ENCODE peak calls at places on chromosomes 7 and 10, in five cellular contexts. Q is prostate gland, D is sigmoid colon, R is breast epithelium, U is GM23338. F is an unnamed sample.

GRCh38 chr7:98922392-98923107 is 44.2 kb downstream of the TRRAP start:
- DNase-seq in D (no peak), U (no peak), R (peak; percentile 19), Q (peak; percentile 64), F (no peak)

GRCh38 chr10:114995468-114995867 is 57.5 kb downstream of the TRUB1 start:
- DNase-seq in R (no peak), D (no peak), U (no peak), Q (no peak), F (no peak)

GRCh38 chr10:122421054-122421625 is 33.3 kb upstream of the ARMS2 start:
- DNase-seq in R (no peak), U (no peak), Q (no peak), D (no peak), F (no peak)

GRCh38 chr10:93415693-93416092 is 66.4 kb downstream of the MYOF start:
- DNase-seq in D (no peak), Q (no peak), R (no peak), U (no peak), F (no peak)

GRCh38 chr7:9488555-9488954 is 1055.1 kb downstream of the NXPH1 start:
- DNase-seq in R (no peak), D (no peak), U (no peak), Q (no peak), F (no peak)

GRCh38 chr10:43254199-43254730 is 12.6 kb downstream of the RASGEF1A start:
- DNase-seq in Q (no peak), D (peak; percentile 64), U (no peak), R (peak; percentile 16), F (no peak)

GRCh38 chr7:143183024-143183423 is at the start of gene TAS2R39:
- DNase-seq in R (no peak), D (no peak), U (no peak), Q (no peak), F (no peak)

GRCh38 chr10:93034426-93034825 is 26.2 kb upstream of the CYP26C1 start:
- DNase-seq in U (no peak), D (no peak), R (no peak), Q (no peak), F (no peak)

GRCh38 chr10:61662794-61663259 is at the start of gene CABCOCO1:
- DNase-seq in R (no peak), U (peak; percentile 86), D (peak; percentile 83), Q (peak; percentile 67), F (peak; percentile 69)

GRCh38 chr7:1704326-1705241 is 34.5 kb downstream of the ELFN1 start:
- DNase-seq in D (peak; percentile 46), R (no peak), U (no peak), Q (no peak), F (no peak)

GRCh38 chr7:76318488-76319353 is 16.2 kb downstream of the HSPB1 start:
- DNase-seq in R (peak; percentile 59), Q (peak; percentile 48), U (peak; percentile 85), D (peak; percentile 91), F (peak; percentile 86)

GRCh38 chr7:151860771-151861170 is 16.1 kb downstream of the PRKAG2 start:
- DNase-seq in Q (no peak), U (no peak), R (no peak), D (no peak), F (no peak)

GRCh38 chr7:153036396-153037063 is 277.0 kb downstream of the ACTR3B start:
- DNase-seq in U (no peak), R (no peak), Q (no peak), D (no peak), F (no peak)

GRCh38 chr10:129741280-129741977 is 222.6 kb downstream of the EBF3 start:
- DNase-seq in D (peak; percentile 54), Q (no peak), U (no peak), R (no peak), F (no peak)

GRCh38 chr7:102933763-102934162 is 21.0 kb downstream of the LRRC17 start:
- DNase-seq in D (peak; percentile 88), U (peak; percentile 82), Q (peak; percentile 19), R (peak; percentile 27), F (peak; percentile 27)

GRCh38 chr10:59382831-59383295 is 20.5 kb upstream of the FAM13C start:
- DNase-seq in D (no peak), R (no peak), Q (no peak), U (no peak), F (no peak)

GRCh38 chr10:66326876-66327275 is 599.0 kb upstream of the LRRTM3 start:
- DNase-seq in R (no peak), Q (no peak), U (no peak), D (no peak), F (no peak)

GRCh38 chr7:112112822-112113255 is 93.4 kb downstream of the DOCK4 start:
- DNase-seq in U (no peak), D (no peak), R (peak; percentile 48), Q (no peak), F (no peak)

GRCh38 chr7:123627859-123628258 is 26.2 kb downstream of the ASB15 start:
- DNase-seq in Q (no peak), U (no peak), R (no peak), D (no peak), F (no peak)

GRCh38 chr10:71708301-71708703 is 11.3 kb downstream of the C10orf105 start:
- DNase-seq in U (peak; percentile 82), Q (peak; percentile 21), R (no peak), D (no peak), F (peak; percentile 62)

GRCh38 chr7:117995850-117996650 is 122.8 kb upstream of the CTTNBP2 start:
- DNase-seq in D (no peak), U (no peak), R (no peak), Q (no peak), F (no peak)

GRCh38 chr10:102484021-102484420 is 18.5 kb downstream of the ACTR1A start:
- DNase-seq in U (no peak), D (no peak), R (no peak), Q (no peak), F (no peak)

GRCh38 chr7:80729586-80730320 is 91.3 kb downstream of the CD36 start:
- DNase-seq in D (no peak), U (no peak), Q (no peak), R (no peak), F (no peak)

GRCh38 chr7:2926120-2926897 is 82.2 kb upstream of the GNA12 start:
- DNase-seq in R (no peak), D (peak; percentile 44), Q (no peak), U (no peak), F (no peak)

GRCh38 chr7:102393467-102393866 is 2.7 kb upstream of the PRKRIP1 start:
- DNase-seq in D (no peak), R (no peak), U (no peak), Q (no peak), F (no peak)

GRCh38 chr10:58028597-58029366 is 238.9 kb downstream of the IPMK start:
- DNase-seq in R (no peak), D (no peak), Q (no peak), U (no peak), F (no peak)

DNA sequence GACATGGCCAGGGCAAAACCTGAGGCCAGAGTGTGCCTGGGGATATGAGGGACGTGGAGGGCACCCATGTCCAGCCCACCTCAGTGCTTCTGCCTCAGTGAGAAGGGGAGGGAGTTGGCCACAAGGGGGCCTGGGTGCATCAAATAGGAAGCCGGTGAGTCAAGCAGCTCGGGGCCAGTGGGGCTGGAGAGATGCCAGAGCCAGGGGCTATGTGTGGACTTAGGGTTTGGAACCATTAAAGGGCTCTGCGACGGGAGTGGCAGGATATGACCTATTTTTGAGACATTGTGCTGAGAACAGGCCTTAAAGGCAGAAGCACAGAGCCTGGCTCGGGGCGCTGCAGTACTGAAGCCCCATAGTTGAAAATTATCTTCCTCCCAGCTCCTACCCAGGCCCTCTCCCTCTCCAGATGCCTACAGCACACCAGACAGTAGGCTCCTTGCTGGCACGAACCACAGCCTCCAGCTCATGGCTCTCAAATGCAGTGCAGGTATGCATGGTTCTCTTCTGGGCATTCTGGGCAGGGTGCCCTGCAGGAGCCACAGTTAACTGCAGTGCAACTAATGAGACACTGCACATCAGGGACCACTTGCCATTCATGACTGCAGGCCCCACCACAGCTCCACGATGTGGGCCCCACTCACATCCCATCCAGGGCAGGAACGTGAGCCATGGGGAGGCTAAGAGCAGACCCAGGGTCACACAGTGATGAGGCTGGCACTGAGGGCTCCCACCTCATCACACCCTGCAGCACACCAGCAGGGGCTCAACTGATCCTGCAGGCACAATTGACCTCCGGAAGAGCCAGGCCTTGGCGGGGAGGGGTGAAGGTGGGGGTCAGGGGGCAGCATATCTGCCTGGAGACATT is 7.2 kb upstream of the PGAM2 start:
- DNase-seq in Q (peak; percentile 31), R (peak; percentile 56), U (peak; percentile 90), D (peak; percentile 90), F (peak; percentile 71)
- TF ChIP-seq POLR2AphosphoS5 in Q (peak; percentile 5), R (peak; percentile 32), U (no peak), D (peak; percentile 13), F (peak; percentile 28)

DNA sequence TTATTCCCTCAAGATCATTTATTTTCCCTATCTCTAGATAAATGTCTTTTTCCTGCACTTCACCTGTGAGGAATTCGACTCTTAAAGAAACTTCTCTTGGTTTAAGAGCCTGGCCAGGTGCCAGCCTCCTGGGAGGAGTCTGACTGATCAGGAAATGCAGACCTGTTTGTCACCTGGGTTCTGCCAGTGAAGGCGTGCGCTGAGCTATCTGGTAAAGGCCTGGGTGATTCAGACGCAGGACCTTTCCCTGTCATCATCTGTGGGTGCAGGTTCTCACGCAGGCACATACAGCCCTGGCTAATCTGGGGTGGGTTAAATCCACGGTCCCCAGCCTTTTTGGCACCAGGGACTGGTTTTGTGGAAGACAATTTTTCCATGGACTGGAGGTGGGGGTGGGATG is 65.3 kb upstream of the AQP1 start:
- DNase-seq in U (no peak), D (no peak), Q (peak; percentile 69), R (peak; percentile 49), F (peak; percentile 76)
- H3K27ac ChIP-seq in U (no peak overlapping the region), D (peak overlapping the region; percentile 88), Q (peak overlapping the region; percentile 66), R (peak overlapping the region; percentile 48), F (peak overlapping the region; percentile 68)

DNA sequence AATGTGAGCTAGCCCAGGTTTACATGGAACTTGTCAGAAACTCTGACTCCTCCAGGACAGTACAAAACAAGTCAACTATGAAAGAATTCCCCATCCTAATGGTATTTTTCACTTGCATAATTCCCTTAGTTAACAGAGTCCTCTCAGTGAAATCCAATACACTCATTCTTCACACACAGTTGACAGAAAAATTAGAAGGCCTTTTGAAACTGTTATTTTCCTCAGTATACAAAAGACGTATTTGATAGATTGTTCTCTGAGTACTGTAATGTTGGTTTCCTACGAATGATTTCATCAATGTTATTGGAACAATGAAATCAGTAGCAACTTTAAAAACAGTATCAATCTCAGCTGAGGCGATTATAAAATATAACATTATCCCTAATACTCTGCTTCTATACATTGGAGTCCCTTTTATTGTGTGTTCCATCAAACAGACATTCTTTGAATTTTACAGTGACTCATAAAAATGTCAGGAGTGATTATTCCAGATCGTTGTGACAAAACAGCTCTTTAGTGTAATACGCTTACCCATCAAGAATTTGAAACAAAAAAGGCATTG is 136.4 kb upstream of the ANK3 start:
- DNase-seq in D (no peak), R (no peak), U (no peak), Q (no peak), F (no peak)
- TF ChIP-seq POLR2AphosphoS5 in D (no peak), R (no peak), U (no peak), Q (no peak), F (no peak)

GRCh38 chr10:5613481-5613880 is 52.9 kb downstream of the ASB13 start:
- DNase-seq in U (no peak), D (no peak), Q (no peak), R (no peak), F (no peak)
- H3K27ac ChIP-seq in U (no peak overlapping the region), D (no peak overlapping the region), Q (no peak overlapping the region), R (peak overlapping the region; percentile 68), F (peak overlapping the region; percentile 42)

DNA sequence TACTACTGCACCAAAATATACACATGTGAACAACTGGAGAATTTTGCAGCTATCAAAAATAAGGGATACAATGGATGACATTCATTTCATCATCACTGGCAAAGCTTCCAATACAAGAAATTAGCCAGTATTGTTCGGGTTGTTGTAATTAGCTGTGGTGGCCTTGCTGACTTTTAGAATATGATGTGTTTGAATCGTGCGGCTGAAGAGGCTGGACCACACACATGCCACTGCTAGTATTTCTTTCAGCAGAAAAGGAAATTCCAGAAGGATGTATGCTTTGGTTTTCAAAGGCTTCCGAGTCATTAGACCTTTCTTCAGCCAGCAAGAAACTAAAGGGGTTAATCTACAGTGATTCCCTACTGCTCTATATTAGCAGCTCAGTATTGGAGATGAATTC is 16.6 kb downstream of the RPP38 start:
- DNase-seq in Q (no peak), U (no peak), R (no peak), D (no peak), F (no peak)
- TF ChIP-seq POLR2AphosphoS5 in Q (no peak), U (no peak), R (no peak), D (no peak), F (no peak)

F was measured in transverse colon.